ENCODE peak calls at places on chromosome 14, in six cellular contexts. One of them, this sample, is unnamed.

GRCh38 chr14:72254940-72255472 is 322.8 kb downstream of the RGS6 start:
- DNase-seq in Panc1: no peak
- DNase-seq in A549: no peak
- DNase-seq in GM23338: no peak
- DNase-seq in K562: no peak
- DNase-seq in HepG2: no peak
- DNase-seq in this sample: no peak

GRCh38 chr14:68794856-68795601 is 2.2 kb upstream of the ZFP36L1 start:
- DNase-seq in Panc1: no peak
- DNase-seq in GM23338: peak
- DNase-seq in HepG2: no peak
- DNase-seq in K562: peak
- DNase-seq in A549: no peak
- DNase-seq in this sample: no peak

GRCh38 chr14:75401356-75401755 is 26.5 kb upstream of the JDP2 start:
- DNase-seq in HepG2: no peak
- DNase-seq in A549: no peak
- DNase-seq in K562: no peak
- DNase-seq in GM23338: peak
- DNase-seq in Panc1: no peak
- DNase-seq in this sample: no peak

GRCh38 chr14:97156705-97157104 is 359.5 kb downstream of the VRK1 start:
- DNase-seq in Panc1: no peak
- DNase-seq in HepG2: no peak
- DNase-seq in GM23338: no peak
- DNase-seq in A549: no peak
- DNase-seq in K562: no peak
- DNase-seq in this sample: no peak

GRCh38 chr14:56310643-56311042 is 192.4 kb downstream of the PELI2 start:
- DNase-seq in Panc1: no peak
- DNase-seq in HepG2: no peak
- DNase-seq in A549: no peak
- DNase-seq in K562: no peak
- DNase-seq in GM23338: no peak
- DNase-seq in this sample: no peak

GRCh38 chr14:102390486-102390885 is 27.7 kb downstream of the TECPR2 start:
- DNase-seq in Panc1: no peak
- DNase-seq in K562: no peak
- DNase-seq in HepG2: no peak
- DNase-seq in GM23338: no peak
- DNase-seq in A549: no peak
- DNase-seq in this sample: no peak

GRCh38 chr14:64293976-64294671 is at the start of gene ESR2:
- DNase-seq in A549: peak
- DNase-seq in HepG2: no peak
- DNase-seq in Panc1: no peak
- DNase-seq in GM23338: peak
- DNase-seq in K562: peak
- DNase-seq in this sample: no peak

GRCh38 chr14:23321572-23322547 is 603 bp downstream of the PABPN1 start:
- DNase-seq in Panc1: no peak
- DNase-seq in A549: peak
- DNase-seq in HepG2: peak
- DNase-seq in GM23338: peak
- DNase-seq in K562: peak
- DNase-seq in this sample: peak

GRCh38 chr14:51573607-51574006 is 78.1 kb upstream of the FRMD6 start:
- DNase-seq in A549: no peak
- DNase-seq in HepG2: no peak
- DNase-seq in K562: no peak
- DNase-seq in Panc1: no peak
- DNase-seq in GM23338: no peak
- DNase-seq in this sample: no peak

GRCh38 chr14:95463173-95463901 is 53.1 kb downstream of the SYNE3 start:
- DNase-seq in A549: no peak
- DNase-seq in Panc1: no peak
- DNase-seq in HepG2: no peak
- DNase-seq in GM23338: no peak
- DNase-seq in K562: no peak
- DNase-seq in this sample: peak

GRCh38 chr14:65832431-65833253 is 420.1 kb downstream of the FUT8 start:
- DNase-seq in Panc1: no peak
- DNase-seq in GM23338: peak
- DNase-seq in A549: peak
- DNase-seq in K562: no peak
- DNase-seq in HepG2: peak
- DNase-seq in this sample: no peak

GRCh38 chr14:38964630-38965029 is 138.4 kb downstream of the SEC23A start:
- DNase-seq in GM23338: no peak
- DNase-seq in A549: no peak
- DNase-seq in Panc1: no peak
- DNase-seq in K562: no peak
- DNase-seq in HepG2: peak
- DNase-seq in this sample: no peak

GRCh38 chr14:65637780-65638179 is 225.2 kb downstream of the FUT8 start:
- DNase-seq in GM23338: no peak
- DNase-seq in HepG2: no peak
- DNase-seq in K562: no peak
- DNase-seq in Panc1: no peak
- DNase-seq in A549: no peak
- DNase-seq in this sample: no peak

GRCh38 chr14:33675415-33676130 is 275.3 kb downstream of the EGLN3 start:
- DNase-seq in Panc1: no peak
- DNase-seq in A549: no peak
- DNase-seq in K562: no peak
- DNase-seq in HepG2: no peak
- DNase-seq in GM23338: no peak
- DNase-seq in this sample: no peak

GRCh38 chr14:24139272-24139934 is 2.0 kb downstream of the EMC9 start:
- DNase-seq in GM23338: peak
- DNase-seq in A549: peak
- DNase-seq in Panc1: no peak
- DNase-seq in K562: no peak
- DNase-seq in HepG2: peak
- DNase-seq in this sample: no peak

GRCh38 chr14:68211421-68211820 is 391.8 kb downstream of the RAD51B start:
- DNase-seq in GM23338: no peak
- DNase-seq in A549: no peak
- DNase-seq in Panc1: no peak
- DNase-seq in HepG2: no peak
- DNase-seq in K562: no peak
- DNase-seq in this sample: no peak

GRCh38 chr14:70317091-70317968 is 42.2 kb downstream of the COX16 start:
- DNase-seq in K562: no peak
- DNase-seq in HepG2: no peak
- DNase-seq in GM23338: no peak
- DNase-seq in Panc1: no peak
- DNase-seq in A549: no peak
- DNase-seq in this sample: no peak

GRCh38 chr14:48598458-48598857 is 923.1 kb upstream of the MDGA2 start:
- DNase-seq in Panc1: no peak
- DNase-seq in K562: no peak
- DNase-seq in HepG2: no peak
- DNase-seq in A549: no peak
- DNase-seq in GM23338: no peak
- DNase-seq in this sample: no peak

GRCh38 chr14:80491131-80491530 is 279.8 kb upstream of the DIO2 start:
- DNase-seq in GM23338: peak
- DNase-seq in Panc1: no peak
- DNase-seq in HepG2: peak
- DNase-seq in A549: no peak
- DNase-seq in K562: no peak
- DNase-seq in this sample: no peak

GRCh38 chr14:99225804-99226203 is 46.2 kb downstream of the BCL11B start:
- DNase-seq in HepG2: no peak
- DNase-seq in GM23338: no peak
- DNase-seq in A549: no peak
- DNase-seq in K562: no peak
- DNase-seq in Panc1: no peak
- DNase-seq in this sample: no peak

GRCh38 chr14:93975791-93976476 is 436 bp downstream of the ASB2 start:
- DNase-seq in GM23338: no peak
- DNase-seq in HepG2: no peak
- DNase-seq in A549: no peak
- DNase-seq in K562: no peak
- DNase-seq in Panc1: no peak
- DNase-seq in this sample: no peak

GRCh38 chr14:25055005-25055404 is 5.1 kb upstream of the STXBP6 start:
- DNase-seq in A549: no peak
- DNase-seq in K562: no peak
- DNase-seq in Panc1: no peak
- DNase-seq in HepG2: no peak
- DNase-seq in GM23338: no peak
- DNase-seq in this sample: no peak

GRCh38 chr14:35231207-35231755 is 60.9 kb upstream of the PSMA6 start:
- DNase-seq in K562: no peak
- DNase-seq in Panc1: no peak
- DNase-seq in GM23338: no peak
- DNase-seq in A549: no peak
- DNase-seq in HepG2: no peak
- DNase-seq in this sample: no peak

GRCh38 chr14:23941669-23942068 is 11.9 kb upstream of the DHRS4 start:
- DNase-seq in K562: no peak
- DNase-seq in Panc1: no peak
- DNase-seq in GM23338: no peak
- DNase-seq in HepG2: no peak
- DNase-seq in A549: no peak
- DNase-seq in this sample: no peak

GRCh38 chr14:20614038-20614840 is 23.1 kb upstream of the RNASE12 start:
- DNase-seq in GM23338: no peak
- DNase-seq in HepG2: no peak
- DNase-seq in A549: peak
- DNase-seq in Panc1: no peak
- DNase-seq in K562: no peak
- DNase-seq in this sample: no peak
- H3K27ac ChIP-seq in GM23338: peak
- H3K27ac ChIP-seq in HepG2: peak
- H3K27ac ChIP-seq in A549: peak
- H3K27ac ChIP-seq in Panc1: peak
- H3K27ac ChIP-seq in K562: no peak
- H3K27ac ChIP-seq in this sample: no peak

DNA sequence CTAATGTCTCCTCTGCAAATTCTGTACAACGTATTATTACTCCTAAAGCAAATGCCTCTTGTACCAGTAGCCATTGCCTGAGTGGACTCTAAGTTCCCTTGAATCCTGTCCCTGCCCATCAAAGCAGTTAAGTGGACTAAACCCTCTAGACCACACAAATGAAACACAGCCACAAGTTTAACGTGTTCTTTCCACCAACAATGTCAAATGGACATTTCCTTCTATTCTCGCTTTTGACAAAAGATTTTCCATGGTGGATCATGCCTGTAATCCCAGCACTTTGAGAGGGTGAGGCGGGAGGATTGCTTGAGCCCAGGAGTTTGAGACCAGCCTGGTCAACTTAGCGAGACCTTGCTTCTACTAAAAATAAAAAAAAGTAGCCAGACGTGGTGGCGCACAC is 15.9 kb downstream of the CCDC88C start:
- DNase-seq in A549: no peak
- DNase-seq in GM23338: no peak
- DNase-seq in Panc1: no peak
- DNase-seq in K562: no peak
- DNase-seq in HepG2: no peak
- DNase-seq in this sample: no peak
- TF ChIP-seq REST in A549: no peak
- TF ChIP-seq REST in GM23338: no peak
- TF ChIP-seq REST in Panc1: no peak
- TF ChIP-seq REST in K562: no peak
- TF ChIP-seq REST in HepG2: no peak
- TF ChIP-seq REST in this sample: no peak

DNA sequence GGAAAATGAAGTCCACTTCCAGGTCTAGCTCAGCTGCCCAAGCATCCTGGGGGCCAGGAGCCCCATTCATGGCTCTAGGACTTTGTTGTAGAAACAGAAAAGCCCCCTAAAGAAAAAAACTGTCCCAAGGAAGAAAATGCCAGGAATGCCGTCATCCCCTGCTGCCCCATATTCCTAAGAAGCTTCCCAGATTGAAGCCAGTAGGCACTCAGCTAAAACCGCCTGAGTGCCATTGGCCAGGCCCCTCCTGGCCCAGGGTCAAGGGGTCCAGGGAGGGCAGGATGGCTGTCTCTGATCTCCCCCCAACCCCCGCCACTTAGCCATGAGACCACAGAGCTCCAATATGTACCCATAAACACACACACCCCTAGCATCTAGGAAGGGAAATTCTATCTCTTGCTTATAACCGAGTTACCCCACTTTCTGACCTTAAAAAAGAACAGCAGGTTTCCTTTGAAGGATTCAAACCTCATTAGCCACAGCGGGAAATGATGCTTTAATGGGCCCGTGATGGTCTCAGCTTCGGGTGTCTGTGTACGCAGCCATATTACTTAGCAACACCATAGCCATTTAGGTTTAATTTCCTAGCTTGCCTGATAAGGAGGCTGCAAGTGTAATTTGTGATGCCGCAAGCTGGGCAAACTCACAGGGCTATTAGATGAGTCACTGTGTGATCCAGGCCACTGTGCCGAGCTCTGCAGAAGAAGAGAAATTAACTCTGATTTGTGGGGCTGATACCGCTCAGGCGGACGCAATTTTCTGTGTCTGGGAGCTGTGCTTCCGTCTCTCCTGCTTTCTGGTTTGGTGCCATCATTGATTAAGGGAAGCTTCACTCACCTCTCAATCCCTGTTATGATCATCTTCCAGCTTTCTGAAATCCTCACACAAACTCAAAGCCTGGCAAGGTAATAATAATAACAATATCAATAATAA is 84.2 kb downstream of the GCH1 start:
- DNase-seq in A549: no peak
- DNase-seq in GM23338: no peak
- DNase-seq in Panc1: no peak
- DNase-seq in K562: peak
- DNase-seq in HepG2: peak
- DNase-seq in this sample: no peak
- H3K27ac ChIP-seq in A549: no peak
- H3K27ac ChIP-seq in GM23338: no peak
- H3K27ac ChIP-seq in Panc1: no peak
- H3K27ac ChIP-seq in K562: no peak
- H3K27ac ChIP-seq in HepG2: no peak
- H3K27ac ChIP-seq in this sample: no peak

DNA sequence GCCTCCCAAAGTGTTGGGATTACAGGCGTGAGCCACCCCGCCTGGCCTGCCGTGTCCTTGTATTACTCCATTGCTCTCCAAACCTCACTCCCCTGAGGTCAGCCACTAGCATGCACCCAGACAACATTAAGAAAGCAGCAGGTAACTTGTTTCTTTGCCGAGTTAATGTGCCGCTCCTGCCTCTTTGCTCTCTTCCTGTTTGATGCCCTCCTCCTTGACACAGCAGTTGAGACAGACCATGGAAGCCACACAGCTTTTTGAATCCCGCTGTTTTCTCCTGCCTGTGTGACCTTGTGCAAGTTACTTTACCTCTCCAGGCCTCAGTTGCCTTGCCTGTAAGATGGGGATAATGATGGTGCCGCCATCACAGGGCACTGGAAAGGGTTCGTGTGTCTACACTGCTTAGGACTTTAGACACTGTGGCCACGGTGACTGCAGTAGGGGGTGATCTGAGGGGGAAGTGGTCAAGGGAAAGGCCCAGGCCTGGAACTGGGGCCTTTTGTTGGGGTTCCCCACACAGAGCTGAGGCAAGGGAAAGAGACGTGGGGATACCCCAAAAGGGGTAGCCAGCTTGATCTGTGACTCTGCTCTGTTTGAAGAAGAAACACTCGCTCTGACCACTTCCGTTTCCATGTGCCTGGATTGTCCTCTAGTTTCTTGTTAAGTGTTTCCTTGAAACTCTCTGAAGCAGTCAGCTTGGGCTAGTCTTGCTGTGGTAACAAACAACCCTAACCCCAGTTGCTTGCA is 69.3 kb downstream of the RIN3 start:
- DNase-seq in A549: no peak
- DNase-seq in Panc1: no peak
- DNase-seq in HepG2: no peak
- DNase-seq in GM23338: no peak
- DNase-seq in K562: no peak
- DNase-seq in this sample: no peak
- TF ChIP-seq REST in A549: no peak
- TF ChIP-seq REST in Panc1: no peak
- TF ChIP-seq REST in HepG2: no peak
- TF ChIP-seq REST in GM23338: no peak
- TF ChIP-seq REST in K562: no peak
- TF ChIP-seq REST in this sample: no peak

This sample was measured in HL-60.